ENCODE peak calls at places on chromosome 21, in seven cellular contexts. One of them, this sample, is unnamed.

GRCh38 chr21:31370893-31371652 is 27.0 kb upstream of the TIAM1 start:
- DNase-seq in GM12892: no peak
- DNase-seq in H1: no peak
- DNase-seq in K562: no peak
- DNase-seq in GM12891: no peak
- DNase-seq in GM12878: no peak
- DNase-seq in HepG2: no peak
- DNase-seq in this sample: no peak

GRCh38 chr21:46559291-46559983 is 45.4 kb downstream of the S100B start:
- DNase-seq in GM12892: no peak
- DNase-seq in H1: peak
- DNase-seq in K562: peak
- DNase-seq in GM12891: no peak
- DNase-seq in GM12878: peak
- DNase-seq in HepG2: peak
- DNase-seq in this sample: no peak

GRCh38 chr21:35575280-35575915 is 484.9 kb downstream of the SETD4 start:
- DNase-seq in GM12892: no peak
- DNase-seq in H1: no peak
- DNase-seq in K562: no peak
- DNase-seq in GM12891: no peak
- DNase-seq in GM12878: no peak
- DNase-seq in HepG2: no peak
- DNase-seq in this sample: no peak

GRCh38 chr21:45203983-45204382 is 83.7 kb downstream of the POFUT2 start:
- DNase-seq in GM12892: no peak
- DNase-seq in H1: no peak
- DNase-seq in K562: no peak
- DNase-seq in GM12891: no peak
- DNase-seq in GM12878: no peak
- DNase-seq in HepG2: no peak
- DNase-seq in this sample: peak

GRCh38 chr21:44370027-44370735 is 16.8 kb downstream of the TRPM2 start:
- DNase-seq in GM12892: no peak
- DNase-seq in H1: peak
- DNase-seq in K562: peak
- DNase-seq in GM12891: no peak
- DNase-seq in GM12878: no peak
- DNase-seq in HepG2: peak
- DNase-seq in this sample: peak

GRCh38 chr21:37365657-37366487 is 701 bp upstream of the DYRK1A start:
- DNase-seq in GM12892: no peak
- DNase-seq in H1: peak
- DNase-seq in K562: peak
- DNase-seq in GM12891: no peak
- DNase-seq in GM12878: no peak
- DNase-seq in HepG2: peak
- DNase-seq in this sample: no peak

GRCh38 chr21:46063734-46064680 is 33.9 kb upstream of the COL6A2 start:
- DNase-seq in GM12892: no peak
- DNase-seq in H1: no peak
- DNase-seq in K562: no peak
- DNase-seq in GM12891: no peak
- DNase-seq in GM12878: no peak
- DNase-seq in HepG2: no peak
- DNase-seq in this sample: no peak

GRCh38 chr21:27649323-27649722 is 682.4 kb upstream of the ADAMTS5 start:
- DNase-seq in GM12892: no peak
- DNase-seq in H1: no peak
- DNase-seq in K562: no peak
- DNase-seq in GM12891: no peak
- DNase-seq in GM12878: no peak
- DNase-seq in HepG2: no peak
- DNase-seq in this sample: no peak

GRCh38 chr21:44892095-44892494 is 18.6 kb upstream of the PTTG1IP start:
- DNase-seq in GM12892: no peak
- DNase-seq in H1: no peak
- DNase-seq in K562: no peak
- DNase-seq in GM12891: no peak
- DNase-seq in GM12878: no peak
- DNase-seq in HepG2: no peak
- DNase-seq in this sample: no peak

GRCh38 chr21:26965567-26966359 is 1.1 kb downstream of the ADAMTS5 start:
- DNase-seq in GM12892: no peak
- DNase-seq in H1: peak
- DNase-seq in K562: no peak
- DNase-seq in GM12891: peak
- DNase-seq in GM12878: no peak
- DNase-seq in HepG2: no peak
- DNase-seq in this sample: peak

GRCh38 chr21:26124421-26124833 is 46.1 kb downstream of the APP start:
- DNase-seq in GM12892: no peak
- DNase-seq in H1: no peak
- DNase-seq in K562: no peak
- DNase-seq in GM12891: no peak
- DNase-seq in GM12878: no peak
- DNase-seq in HepG2: no peak
- DNase-seq in this sample: no peak

GRCh38 chr21:40143822-40144525 is 276.7 kb downstream of the PCP4 start:
- DNase-seq in GM12892: no peak
- DNase-seq in H1: peak
- DNase-seq in K562: peak
- DNase-seq in GM12891: peak
- DNase-seq in GM12878: no peak
- DNase-seq in HepG2: peak
- DNase-seq in this sample: peak

GRCh38 chr21:36544545-36544944 is 64.6 kb upstream of the CLDN14 start:
- DNase-seq in GM12892: no peak
- DNase-seq in H1: no peak
- DNase-seq in K562: no peak
- DNase-seq in GM12891: no peak
- DNase-seq in GM12878: no peak
- DNase-seq in HepG2: no peak
- DNase-seq in this sample: peak

GRCh38 chr21:38459490-38459889 is 38.8 kb downstream of the ERG start:
- DNase-seq in GM12892: no peak
- DNase-seq in H1: no peak
- DNase-seq in K562: no peak
- DNase-seq in GM12891: no peak
- DNase-seq in GM12878: no peak
- DNase-seq in HepG2: no peak
- DNase-seq in this sample: no peak
- TF ChIP-seq TAF1 in GM12892: no peak
- TF ChIP-seq TAF1 in H1: no peak
- TF ChIP-seq TAF1 in K562: no peak
- TF ChIP-seq TAF1 in GM12891: no peak
- TF ChIP-seq TAF1 in GM12878: no peak
- TF ChIP-seq TAF1 in HepG2: no peak
- TF ChIP-seq TAF1 in this sample: no peak

DNA sequence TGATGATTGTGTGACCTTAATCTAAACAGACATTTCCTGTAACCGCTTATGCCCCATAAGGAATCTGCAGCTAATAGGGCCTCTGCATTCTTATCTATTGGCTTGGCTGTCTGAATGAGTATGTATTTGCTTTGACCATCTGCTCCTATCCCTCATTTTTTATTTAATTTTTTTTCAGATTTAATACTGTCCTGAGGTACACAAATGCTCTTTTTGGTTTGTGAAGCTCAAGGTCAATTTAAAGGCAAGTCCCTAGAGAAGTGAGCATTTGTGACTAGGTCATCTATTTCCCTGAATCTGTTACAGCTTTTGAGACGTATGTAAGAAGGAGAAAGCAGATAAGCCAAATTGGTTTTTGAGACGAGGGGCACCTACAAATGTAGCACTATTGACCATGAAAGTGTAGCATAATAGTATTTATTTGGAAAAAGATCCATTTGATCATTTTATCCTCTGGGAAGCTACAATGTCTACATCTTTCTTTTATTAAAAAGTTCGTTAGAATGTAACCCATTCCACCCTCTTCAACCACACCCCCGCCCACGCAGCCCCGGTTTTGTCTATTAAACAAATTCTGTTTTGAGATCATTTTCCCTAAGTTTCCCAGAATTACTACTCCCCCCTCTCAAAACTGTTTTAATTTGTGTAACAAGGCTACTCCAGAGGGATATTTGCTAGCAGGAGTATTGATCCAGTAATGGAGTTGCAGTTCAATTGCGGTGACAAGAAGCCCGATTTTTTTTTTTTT is 69.3 kb upstream of the HSPA13 start:
- DNase-seq in GM12892: no peak
- DNase-seq in H1: no peak
- DNase-seq in K562: peak
- DNase-seq in GM12891: no peak
- DNase-seq in GM12878: no peak
- DNase-seq in HepG2: no peak
- DNase-seq in this sample: no peak
- TF ChIP-seq TAF1 in GM12892: no peak
- TF ChIP-seq TAF1 in H1: no peak
- TF ChIP-seq TAF1 in K562: no peak
- TF ChIP-seq TAF1 in GM12891: no peak
- TF ChIP-seq TAF1 in GM12878: no peak
- TF ChIP-seq TAF1 in HepG2: no peak
- TF ChIP-seq TAF1 in this sample: no peak

DNA sequence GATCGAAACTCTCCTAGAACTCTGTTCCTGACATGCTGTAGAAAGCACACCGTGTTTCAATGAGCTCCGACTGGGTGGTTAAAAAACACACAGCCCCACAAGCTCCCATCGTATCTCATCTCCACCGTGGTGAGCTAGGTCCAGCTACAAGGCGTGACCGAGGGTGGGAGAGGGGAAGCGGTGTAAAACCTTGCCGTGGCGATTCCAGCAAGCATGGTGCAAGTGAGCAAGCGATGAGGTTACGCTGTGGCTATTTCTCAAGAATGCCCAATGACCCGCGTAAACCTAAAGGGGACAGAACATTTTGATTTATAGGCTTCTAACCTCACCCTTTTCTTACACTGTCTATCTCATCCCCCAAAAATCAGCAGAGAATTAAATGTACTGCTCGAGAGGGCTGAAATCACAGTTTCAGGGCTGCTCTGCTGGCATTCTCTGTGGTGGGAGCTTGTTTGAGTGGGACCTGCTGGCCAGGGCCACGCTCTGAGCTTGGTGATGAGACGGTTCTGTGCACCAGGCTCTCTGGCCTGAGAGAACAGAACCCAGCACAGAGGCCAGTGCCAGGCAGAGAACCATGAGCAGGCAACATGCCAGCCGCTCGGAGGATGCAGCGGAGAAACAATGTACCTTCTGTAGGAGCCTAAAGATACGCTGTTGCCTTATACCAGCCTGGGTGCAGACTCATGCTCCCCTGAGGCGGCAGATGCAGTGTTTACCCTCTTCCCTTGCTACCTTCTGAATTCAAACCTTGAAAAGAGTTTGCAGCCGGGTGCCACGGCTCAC is 10.2 kb downstream of the C2CD2 start:
- DNase-seq in GM12892: no peak
- DNase-seq in H1: no peak
- DNase-seq in K562: no peak
- DNase-seq in GM12891: no peak
- DNase-seq in GM12878: no peak
- DNase-seq in HepG2: no peak
- DNase-seq in this sample: no peak
- TF ChIP-seq TAF1 in GM12892: no peak
- TF ChIP-seq TAF1 in H1: no peak
- TF ChIP-seq TAF1 in K562: no peak
- TF ChIP-seq TAF1 in GM12891: no peak
- TF ChIP-seq TAF1 in GM12878: no peak
- TF ChIP-seq TAF1 in HepG2: no peak
- TF ChIP-seq TAF1 in this sample: no peak

GRCh38 chr21:17903029-17903806 is 84.1 kb upstream of the C21orf91 start:
- DNase-seq in GM12892: no peak
- DNase-seq in H1: no peak
- DNase-seq in K562: no peak
- DNase-seq in GM12891: no peak
- DNase-seq in GM12878: no peak
- DNase-seq in HepG2: no peak
- DNase-seq in this sample: peak

GRCh38 chr21:17900990-17901385 is 81.8 kb upstream of the C21orf91 start:
- DNase-seq in GM12892: no peak
- DNase-seq in H1: no peak
- DNase-seq in K562: no peak
- DNase-seq in GM12891: no peak
- DNase-seq in GM12878: no peak
- DNase-seq in HepG2: no peak
- DNase-seq in this sample: no peak

GRCh38 chr21:17903929-17904639 is 84.9 kb upstream of the C21orf91 start:
- DNase-seq in GM12892: no peak
- DNase-seq in H1: no peak
- DNase-seq in K562: no peak
- DNase-seq in GM12891: no peak
- DNase-seq in GM12878: no peak
- DNase-seq in HepG2: no peak
- DNase-seq in this sample: no peak

GRCh38 chr21:17901458-17902092 is 82.4 kb upstream of the C21orf91 start:
- DNase-seq in GM12892: no peak
- DNase-seq in H1: no peak
- DNase-seq in K562: no peak
- DNase-seq in GM12891: no peak
- DNase-seq in GM12878: peak
- DNase-seq in HepG2: no peak
- DNase-seq in this sample: no peak

GRCh38 chr21:17900281-17900989 is 81.3 kb upstream of the C21orf91 start:
- DNase-seq in GM12892: no peak
- DNase-seq in H1: peak
- DNase-seq in K562: no peak
- DNase-seq in GM12891: no peak
- DNase-seq in GM12878: no peak
- DNase-seq in HepG2: no peak
- DNase-seq in this sample: no peak
- TF ChIP-seq TAF1 in GM12892: no peak
- TF ChIP-seq TAF1 in H1: no peak
- TF ChIP-seq TAF1 in K562: no peak
- TF ChIP-seq TAF1 in GM12891: no peak
- TF ChIP-seq TAF1 in GM12878: no peak
- TF ChIP-seq TAF1 in HepG2: no peak
- TF ChIP-seq TAF1 in this sample: no peak

DNA sequence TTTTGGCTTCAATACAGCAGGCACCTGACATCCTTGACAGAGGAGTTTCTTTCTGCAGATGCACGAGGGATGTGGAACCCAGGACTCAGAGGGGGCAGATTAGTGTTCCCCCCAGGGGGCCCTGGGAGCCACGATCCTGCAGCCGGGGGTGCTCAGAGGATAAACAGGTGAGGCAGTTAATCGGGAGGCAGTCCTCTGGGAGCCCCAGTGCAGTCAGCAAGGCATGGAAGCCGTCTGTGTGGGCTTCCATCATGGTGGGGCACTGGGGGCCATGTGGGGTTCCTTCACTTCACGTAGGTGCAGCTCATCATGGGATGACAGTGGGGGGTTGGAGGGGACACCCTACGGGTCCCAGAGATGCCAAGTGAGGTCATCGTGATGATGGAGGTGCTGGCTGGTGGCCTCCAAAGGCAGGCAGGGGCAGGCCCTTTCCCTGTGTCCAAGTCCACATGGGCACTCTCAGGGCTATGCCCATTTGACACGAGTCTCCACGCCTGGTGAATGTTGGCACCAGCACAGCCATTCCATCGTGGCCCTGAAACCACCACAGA is 59.3 kb upstream of the ABCG1 start:
- DNase-seq in GM12892: no peak
- DNase-seq in H1: no peak
- DNase-seq in K562: no peak
- DNase-seq in GM12891: no peak
- DNase-seq in GM12878: no peak
- DNase-seq in HepG2: no peak
- DNase-seq in this sample: no peak
- TF ChIP-seq TAF1 in GM12892: no peak
- TF ChIP-seq TAF1 in H1: no peak
- TF ChIP-seq TAF1 in K562: no peak
- TF ChIP-seq TAF1 in GM12891: no peak
- TF ChIP-seq TAF1 in GM12878: no peak
- TF ChIP-seq TAF1 in HepG2: no peak
- TF ChIP-seq TAF1 in this sample: no peak

This sample was measured in SK-N-SH.